ENCODE peak calls at places on chromosomes 16 and 17, in seven cellular contexts. L is cardiac muscle cell; Z is A549; I is CD8-positive, alpha-beta T cell; H is fibroblast of lung; R is Karpas-422; U is H9. S is an unnamed sample.
A peak's percentile ranks its signal among the peaks of the same experiment; 100 is the strongest.

GRCh38 chr16:11340710-11341109 is 4.5 kb upstream of the RMI2 start:
- DNase-seq in L (no peak), Z (no peak), I (no peak), H (no peak), R (no peak), U (peak; percentile 53), S (no peak)

GRCh38 chr17:7853693-7854043 is 1.2 kb upstream of the TMEM88 start:
- DNase-seq in L (no peak), Z (no peak), I (no peak), H (no peak), R (no peak), U (peak; percentile 64), S (no peak)

GRCh38 chr16:68860978-68861892 is 17.9 kb downstream of the TANGO6 start:
- DNase-seq in L (no peak), Z (no peak), I (no peak), H (no peak), R (no peak), U (no peak), S (no peak)

GRCh38 chr17:73291260-73291801 is 20.5 kb downstream of the CDC42EP4 start:
- DNase-seq in L (no peak), Z (peak; percentile 65), I (no peak), H (peak; percentile 93), R (no peak), U (peak; percentile 25), S (no peak)

GRCh38 chr16:68272501-68273209 is 8.3 kb downstream of the SLC7A6 start:
- DNase-seq in L (no peak), Z (no peak), I (peak; percentile 63), H (no peak), R (no peak), U (no peak), S (peak; percentile 44)

GRCh38 chr16:13660807-13661206 is 259.1 kb upstream of the ERCC4 start:
- DNase-seq in L (no peak), Z (peak; percentile 15), I (no peak), H (no peak), R (no peak), U (no peak), S (no peak)

GRCh38 chr17:29585080-29585751 is 4.2 kb downstream of the GIT1 start:
- DNase-seq in L (no peak), Z (no peak), I (no peak), H (peak; percentile 44), R (peak; percentile 58), U (no peak), S (no peak)

GRCh38 chr17:73341350-73342056 is 29.7 kb upstream of the CDC42EP4 start:
- DNase-seq in L (no peak), Z (no peak), I (no peak), H (no peak), R (no peak), U (no peak), S (no peak)

GRCh38 chr17:49069585-49070273 is 62.8 kb upstream of the B4GALNT2 start:
- DNase-seq in L (no peak), Z (no peak), I (no peak), H (peak; percentile 33), R (no peak), U (no peak), S (no peak)

GRCh38 chr16:56421313-56421712 is 4.0 kb downstream of the AMFR start:
- DNase-seq in L (no peak), Z (no peak), I (no peak), H (no peak), R (peak; percentile 95), U (no peak), S (no peak)

GRCh38 chr17:9802294-9802693 is 10.9 kb upstream of the DHRS7C start:
- DNase-seq in L (no peak), Z (peak; percentile 90), I (no peak), H (peak; percentile 5), R (no peak), U (no peak), S (no peak)

GRCh38 chr17:19461681-19462080 is 50.6 kb downstream of the RNF112 start:
- DNase-seq in L (no peak), Z (no peak), I (no peak), H (no peak), R (no peak), U (peak; percentile 50), S (no peak)

GRCh38 chr17:79659376-79659775 is 48.5 kb upstream of the RBFOX3 start:
- DNase-seq in L (no peak), Z (no peak), I (no peak), H (no peak), R (no peak), U (peak; percentile 17), S (no peak)

GRCh38 chr16:25009822-25010221 is 5.3 kb downstream of the ARHGAP17 start:
- DNase-seq in L (no peak), Z (no peak), I (no peak), H (peak; percentile 45), R (peak; percentile 52), U (no peak), S (no peak)

GRCh38 chr16:57693539-57693938 is 1.1 kb upstream of the DRC7 start:
- DNase-seq in L (no peak), Z (no peak), I (no peak), H (no peak), R (no peak), U (no peak), S (no peak)

GRCh38 chr16:57694191-57694555 is 433 bp upstream of the DRC7 start:
- DNase-seq in L (no peak), Z (no peak), I (no peak), H (no peak), R (no peak), U (no peak), S (no peak)

GRCh38 chr16:57695378-57696054 is 910 bp downstream of the DRC7 start:
- DNase-seq in L (no peak), Z (no peak), I (no peak), H (no peak), R (no peak), U (no peak), S (no peak)

GRCh38 chr16:57696240-57696639 is 1.6 kb downstream of the DRC7 start:
- DNase-seq in L (no peak), Z (no peak), I (no peak), H (no peak), R (no peak), U (no peak), S (no peak)

DNA sequence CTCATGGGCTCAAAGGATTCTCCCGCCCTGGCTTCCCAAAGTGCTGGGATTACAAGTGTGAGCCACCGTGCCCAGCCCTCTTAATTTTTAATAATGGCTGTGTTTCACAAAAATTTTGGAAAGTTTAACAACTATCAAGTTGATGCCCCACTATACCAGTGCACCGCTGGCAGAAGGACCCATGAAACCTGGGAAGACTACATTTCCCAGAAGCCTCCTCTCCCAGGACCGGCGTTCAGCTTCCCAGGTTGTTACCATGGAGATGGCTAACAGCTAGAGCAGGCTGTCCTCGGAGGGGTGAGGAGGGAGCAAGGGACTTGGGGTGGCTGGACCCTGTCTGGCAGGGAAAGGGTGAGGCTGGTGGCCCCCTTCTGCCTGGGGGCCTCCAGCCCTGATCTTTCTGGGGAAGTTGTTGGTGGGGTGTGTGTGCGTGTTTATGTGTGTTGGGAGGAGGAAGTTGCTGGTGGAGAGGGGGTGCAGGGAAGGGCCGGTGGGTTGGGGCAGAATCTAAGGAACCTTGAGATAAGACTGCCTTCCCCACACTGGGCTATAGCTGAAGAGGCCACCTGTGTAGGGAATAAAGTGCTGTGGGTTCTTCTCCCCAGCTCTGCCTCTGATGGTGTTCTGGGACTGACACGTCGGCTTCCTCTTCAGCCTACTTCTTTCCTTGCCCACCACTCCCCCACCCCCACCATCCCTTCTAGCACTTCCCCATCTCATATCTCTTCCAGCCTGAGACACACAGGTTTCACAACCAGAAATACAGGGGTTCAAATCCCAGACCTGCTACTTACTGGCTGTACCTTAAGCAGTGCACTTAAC is at the start of gene DRC7:
- DNase-seq in L (peak; percentile 85), Z (peak; percentile 68), I (no peak), H (peak; percentile 41), R (peak; percentile 69), U (peak; percentile 78), S (no peak)
- H3K4me1 ChIP-seq in L (peaks cover 2% of the 10 kb centered on the region), Z (peaks cover 5% of the 10 kb centered on the region), I (peaks cover 16% of the 10 kb centered on the region), H (no peaks in the 10 kb centered on the region), R (no peaks in the 10 kb centered on the region), U (no peaks in the 10 kb centered on the region), S (peaks cover 6% of the 10 kb centered on the region)

DNA sequence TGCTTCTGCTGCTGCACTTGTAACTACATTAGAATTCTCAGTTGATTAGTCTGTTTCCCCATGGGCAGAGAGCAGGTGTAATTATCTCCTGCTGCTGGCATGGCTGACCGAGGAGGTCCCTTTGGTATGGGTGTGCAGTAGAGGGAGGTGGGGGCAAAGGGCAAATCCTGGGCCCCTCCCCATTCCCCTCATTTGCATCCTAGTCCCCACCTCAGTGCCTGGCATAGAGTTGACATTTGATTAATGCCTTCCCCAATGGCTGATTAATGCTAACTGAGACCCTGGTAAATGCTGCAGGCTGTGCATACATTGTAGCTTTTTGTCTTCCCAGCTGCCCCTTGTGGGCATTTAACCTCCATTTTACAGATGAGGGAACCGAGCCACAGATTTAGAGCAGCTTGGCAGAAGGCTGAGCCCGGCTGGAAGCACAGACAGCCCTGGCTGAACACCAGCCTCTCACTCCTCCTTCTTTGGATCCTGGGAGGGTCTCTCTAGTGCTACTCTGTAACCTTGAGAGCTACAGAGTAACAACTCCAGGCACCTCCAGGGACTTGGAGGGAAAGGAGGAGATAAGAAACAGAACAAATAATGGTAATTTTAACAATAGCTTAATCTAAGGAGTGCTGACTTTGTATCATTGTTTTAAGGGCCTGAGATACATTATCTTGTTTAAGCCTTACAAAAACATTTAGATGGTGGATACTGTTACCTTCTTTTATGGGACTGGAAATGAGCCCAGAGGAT is 5.1 kb downstream of the PLCG2 start:
- DNase-seq in L (peak; percentile 40), Z (no peak), I (no peak), H (no peak), R (peak; percentile 95), U (no peak), S (no peak)
- H3K4me1 ChIP-seq in L (peaks cover 20% of the 10 kb centered on the region), Z (no peaks in the 10 kb centered on the region), I (peaks cover 6% of the 10 kb centered on the region), H (no peaks in the 10 kb centered on the region), R (peaks cover 91% of the 10 kb centered on the region), U (peaks cover 2% of the 10 kb centered on the region), S (no peaks in the 10 kb centered on the region)

DNA sequence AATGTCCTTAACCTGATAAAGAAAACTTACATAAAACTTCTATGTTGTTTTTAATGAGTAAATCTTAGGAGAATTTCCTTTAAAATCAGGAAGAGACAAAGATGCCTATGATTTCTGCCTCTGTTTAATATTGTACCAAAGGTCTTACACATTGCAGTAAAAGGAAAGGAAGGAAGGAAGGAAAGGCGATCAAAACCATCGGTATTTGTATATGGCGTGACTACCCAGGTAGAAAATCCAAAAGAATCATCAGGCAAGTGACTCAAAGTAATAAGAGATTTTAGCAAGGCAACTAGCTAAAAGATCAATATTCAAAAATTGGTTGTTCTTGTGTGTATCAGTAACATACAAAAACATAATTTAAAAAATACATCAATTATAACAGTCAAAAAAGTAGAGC is 3.5 kb downstream of the ICAM2 start:
- DNase-seq in L (no peak), Z (no peak), I (no peak), H (no peak), R (no peak), U (no peak), S (no peak)
- H3K4me1 ChIP-seq in L (no peaks in the 10 kb centered on the region), Z (no peaks in the 10 kb centered on the region), I (peaks cover 75% of the 10 kb centered on the region), H (no peaks in the 10 kb centered on the region), R (peaks cover 16% of the 10 kb centered on the region), U (no peaks in the 10 kb centered on the region), S (peaks cover 46% of the 10 kb centered on the region)

DNA sequence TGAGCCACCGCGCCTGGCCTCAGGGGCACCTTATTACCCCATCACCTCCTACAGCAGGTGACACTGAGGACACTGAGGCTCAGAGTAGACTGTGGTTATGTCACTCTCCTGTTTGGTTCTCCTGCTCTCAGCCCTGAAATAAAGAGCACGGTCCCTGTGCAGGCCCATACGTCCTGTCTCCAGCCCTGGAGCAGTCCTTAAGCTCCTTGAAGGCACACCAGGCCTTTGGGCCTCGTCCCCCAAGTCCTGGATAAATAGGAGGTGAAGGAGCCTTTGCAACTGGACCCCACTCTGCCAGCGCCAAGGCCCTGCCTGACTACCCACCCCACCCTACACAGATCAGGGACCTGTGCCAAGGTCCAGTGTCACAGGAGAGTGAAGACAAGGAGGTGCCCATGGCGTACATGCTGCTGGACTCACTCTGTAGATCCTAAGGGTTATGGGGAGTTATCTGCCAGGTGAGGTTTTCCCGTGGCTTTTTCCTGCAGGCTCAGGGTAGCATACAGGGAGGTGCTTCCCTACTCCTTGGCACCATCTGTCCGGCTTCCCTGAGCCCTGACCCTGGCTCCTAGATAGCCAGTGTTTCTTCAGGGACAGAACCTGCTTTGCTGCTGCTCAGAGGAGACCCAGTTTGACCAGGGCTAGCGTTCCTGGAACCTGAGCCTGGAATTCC is 253.2 kb downstream of the SEC14L1 start:
- DNase-seq in L (no peak), Z (no peak), I (no peak), H (no peak), R (no peak), U (no peak), S (no peak)
- H3K4me1 ChIP-seq in L (peaks cover 39% of the 10 kb centered on the region), Z (peaks cover 57% of the 10 kb centered on the region), I (peaks cover 82% of the 10 kb centered on the region), H (peaks cover 44% of the 10 kb centered on the region), R (peaks cover 4% of the 10 kb centered on the region), U (peaks cover 11% of the 10 kb centered on the region), S (peaks cover 65% of the 10 kb centered on the region)